ENCODE peak calls at places on chromosome 15, in six cellular contexts. K is heart right ventricle, B is MM.1S, A is heart left ventricle, P is body of pancreas, V is IMR-90. L is an unnamed sample.

GRCh38 chr15:35126236-35126635 is 41.1 kb upstream of the NANOGP8 start:
- DNase-seq in B (no peak), K (no peak), V (no peak), A (no peak), P (no peak), L (no peak)

GRCh38 chr15:80436511-80437307 is 32.5 kb downstream of the ARNT2 start:
- DNase-seq in P (no peak), B (no peak), K (no peak), A (no peak), V (peak), L (no peak)

GRCh38 chr15:80568876-80569605 is 126.1 kb upstream of the ABHD17C start:
- DNase-seq in V (peak), B (no peak), A (peak), P (no peak), K (no peak), L (no peak)

GRCh38 chr15:48433226-48433886 is 102.1 kb downstream of the DUT start:
- DNase-seq in V (peak), A (no peak), B (no peak), P (no peak), K (no peak), L (no peak)

GRCh38 chr15:98155356-98155755 is 194.9 kb downstream of the ARRDC4 start:
- DNase-seq in A (no peak), P (no peak), B (no peak), K (no peak), V (no peak), L (no peak)

GRCh38 chr15:48395532-48396011 is 64.3 kb downstream of the DUT start:
- DNase-seq in B (no peak), P (peak), V (peak), A (peak), K (peak), L (peak)

GRCh38 chr15:49423021-49423420 is at the start of gene FGF7:
- DNase-seq in K (no peak), B (no peak), A (no peak), P (no peak), V (peak), L (no peak)

GRCh38 chr15:51750942-51751686 is at the start of gene TMOD2:
- DNase-seq in P (peak), B (peak), V (peak), A (peak), K (peak), L (no peak)

GRCh38 chr15:100277087-100277855 is 64.5 kb downstream of the ADAMTS17 start:
- DNase-seq in A (no peak), P (no peak), V (no peak), B (no peak), K (no peak), L (no peak)

GRCh38 chr15:66452971-66453580 is 44.5 kb downstream of the SNAPC5 start:
- DNase-seq in A (no peak), B (no peak), P (peak), V (no peak), K (no peak), L (peak)

GRCh38 chr15:56832125-56832524 is 86.3 kb upstream of the TCF12 start:
- DNase-seq in P (peak), V (no peak), B (no peak), K (peak), A (peak), L (peak)

GRCh38 chr15:79243723-79244122 is 38.8 kb upstream of the ANKRD34C start:
- DNase-seq in B (no peak), V (no peak), K (peak), P (no peak), A (peak), L (no peak)

GRCh38 chr15:73901126-73901810 is 25.0 kb upstream of the LOXL1 start:
- DNase-seq in A (no peak), V (no peak), P (no peak), K (no peak), B (no peak), L (no peak)

GRCh38 chr15:84722628-84723027 is 6.7 kb upstream of the SEC11A start:
- DNase-seq in B (no peak), P (no peak), V (no peak), K (no peak), A (no peak), L (no peak)

GRCh38 chr15:78111788-78112187 is 19.4 kb downstream of the SH2D7 start:
- DNase-seq in A (no peak), K (no peak), V (no peak), P (no peak), B (no peak), L (no peak)

GRCh38 chr15:99090938-99091337 is 13.9 kb upstream of the SYNM start:
- DNase-seq in V (no peak), A (no peak), P (no peak), B (no peak), K (no peak), L (peak)

GRCh38 chr15:66617137-66618090 is 51.6 kb upstream of the LCTL start:
- DNase-seq in P (peak), A (peak), K (peak), B (no peak), V (peak), L (peak)

GRCh38 chr15:34818531-34818930 is 23.2 kb upstream of the ACTC1 start:
- DNase-seq in V (peak), P (no peak), A (no peak), K (no peak), B (no peak), L (no peak)

GRCh38 chr15:67322481-67322880 is 67.9 kb downstream of the IQCH start:
- DNase-seq in B (no peak), A (no peak), K (no peak), P (no peak), V (peak), L (no peak)

GRCh38 chr15:41506796-41507341 is 6.8 kb downstream of the LTK start:
- DNase-seq in K (no peak), P (no peak), A (no peak), B (no peak), V (no peak), L (no peak)
- TF ChIP-seq CTCF in K (no peak), P (no peak), A (no peak), B (peak), V (no peak), L (no peak)

DNA sequence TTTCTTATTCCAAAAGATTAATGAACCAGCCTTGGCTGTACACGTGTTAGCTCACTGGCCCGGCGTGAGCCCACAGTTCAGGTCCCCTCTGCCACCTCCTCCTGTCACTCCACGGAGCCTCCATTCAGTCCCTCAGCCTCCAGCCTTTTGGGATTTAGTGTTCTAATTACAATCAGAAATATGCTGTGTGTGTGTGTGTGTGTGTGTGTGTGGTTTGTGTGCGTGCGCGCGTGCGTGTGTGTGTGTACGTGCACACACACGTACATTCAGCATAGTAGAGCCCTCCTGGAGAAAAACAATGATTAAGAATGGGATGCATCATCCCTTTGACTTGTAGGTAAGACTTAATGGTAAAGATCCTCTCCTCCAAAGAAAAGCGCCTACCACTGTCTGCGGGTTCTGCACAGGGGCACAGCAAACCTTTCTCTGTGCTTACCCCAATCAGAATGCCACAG is 791 bp downstream of the CA12 start:
- DNase-seq in B (no peak), V (no peak), P (peak), K (no peak), A (no peak), L (no peak)
- H3K4me3 ChIP-seq in B (no peak), V (peak), P (no peak), K (peak), A (no peak), L (peak)

GRCh38 chr15:65008989-65009388 is 19.3 kb upstream of the SPG21 start:
- DNase-seq in P (no peak), B (no peak), V (no peak), K (no peak), A (no peak), L (no peak)
- TF ChIP-seq CTCF in P (no peak), B (no peak), V (peak), K (no peak), A (no peak), L (no peak)

GRCh38 chr15:92392966-92393286 is 755 bp upstream of the ST8SIA2 start:
- DNase-seq in P (no peak), K (no peak), B (no peak), V (no peak), A (no peak), L (no peak)
- H3K4me3 ChIP-seq in P (no peak), K (peak), B (peak), V (no peak), A (peak), L (no peak)